ENCODE peak calls at places on chromosomes 11 and 22, in four cellular contexts. U is cardiac muscle cell, R is SK-N-DZ, K is memory B cell. G is an unnamed sample.

GRCh38 chr11:112637046-112637445 is 324.2 kb upstream of the NCAM1 start:
- DNase-seq in R (no peak), K (no peak), U (no peak), G (no peak)

GRCh38 chr11:74257934-74258553 is 53.4 kb downstream of the P4HA3 start:
- DNase-seq in R (no peak), K (no peak), U (peak), G (no peak)

GRCh38 chr11:77054018-77054417 is 12.8 kb upstream of the CAPN5 start:
- DNase-seq in R (no peak), U (no peak), K (no peak), G (no peak)

GRCh38 chr22:19679476-19680099 is 34.7 kb upstream of the SEPTIN5 start:
- DNase-seq in R (no peak), K (peak), U (peak), G (peak)

GRCh38 chr11:85810871-85811611 is at the start of gene SYTL2:
- DNase-seq in K (peak), R (peak), U (peak), G (peak)

GRCh38 chr22:50329236-50329635 is 2.4 kb upstream of the DENND6B start:
- DNase-seq in K (no peak), U (peak), R (no peak), G (no peak)

GRCh38 chr22:37328017-37328416 is 45.7 kb downstream of the CYTH4 start:
- DNase-seq in U (peak), R (no peak), K (no peak), G (no peak)

GRCh38 chr11:85725510-85726258 is 39.7 kb upstream of the CCDC89 start:
- DNase-seq in R (no peak), U (peak), K (no peak), G (no peak)

GRCh38 chr22:19648419-19648929 is 65.8 kb upstream of the SEPTIN5 start:
- DNase-seq in K (no peak), U (no peak), R (no peak), G (no peak)

GRCh38 chr11:9906043-9906791 is 242.3 kb downstream of the SWAP70 start:
- DNase-seq in R (no peak), K (no peak), U (peak), G (no peak)

GRCh38 chr22:40792451-40792850 is 26.7 kb downstream of the SLC25A17 start:
- DNase-seq in K (no peak), U (no peak), R (no peak), G (no peak)

GRCh38 chr11:72405009-72405408 is 29.3 kb downstream of the CLPB start:
- DNase-seq in R (no peak), K (no peak), U (no peak), G (no peak)

GRCh38 chr22:44577391-44578114 is 79.5 kb upstream of the RTL6 start:
- DNase-seq in R (no peak), U (no peak), K (no peak), G (no peak)

GRCh38 chr11:22359295-22359694 is 21.1 kb downstream of the SLC17A6 start:
- DNase-seq in K (no peak), R (no peak), U (no peak), G (no peak)

GRCh38 chr22:49503896-49504521 is 323.7 kb downstream of the BRD1 start:
- DNase-seq in R (no peak), U (no peak), K (no peak), G (no peak)

GRCh38 chr11:3122775-3123201 is 42.3 kb downstream of the OSBPL5 start:
- DNase-seq in U (no peak), R (no peak), K (no peak), G (peak)

GRCh38 chr11:10498022-10498400 is 42.9 kb downstream of the AMPD3 start:
- DNase-seq in R (no peak), U (no peak), K (no peak), G (no peak)

GRCh38 chr22:43643362-43643761 is 168.7 kb downstream of the EFCAB6 start:
- DNase-seq in U (no peak), R (no peak), K (no peak), G (no peak)

GRCh38 chr22:46319319-46319718 is 16.2 kb upstream of the TRMU start:
- DNase-seq in U (no peak), K (no peak), R (no peak), G (no peak)

GRCh38 chr11:57597461-57597892 is at the start of gene SERPING1:
- DNase-seq in K (no peak), R (no peak), U (peak), G (peak)

GRCh38 chr22:38966379-38966700 is 8.9 kb downstream of the APOBEC3A start:
- DNase-seq in K (no peak), U (no peak), R (no peak), G (no peak)

GRCh38 chr11:9990221-9990973 is 303.6 kb downstream of the SBF2 start:
- DNase-seq in U (peak), R (no peak), K (no peak), G (no peak)

GRCh38 chr22:31086703-31087330 is 5.7 kb downstream of the SMTN start:
- DNase-seq in R (no peak), K (no peak), U (no peak), G (no peak)

GRCh38 chr11:113906038-113906437 is 1.4 kb downstream of the HTR3B start:
- DNase-seq in R (peak), U (peak), K (no peak), G (no peak)

GRCh38 chr11:95375881-95376280 is 144.9 kb upstream of the SESN3 start:
- DNase-seq in R (no peak), U (peak), K (no peak), G (no peak)

GRCh38 chr22:20756846-20757245 is 17.1 kb upstream of the SERPIND1 start:
- DNase-seq in U (no peak), R (no peak), K (no peak), G (no peak)

GRCh38 chr11:88284306-88285057 is 53.1 kb downstream of the CTSC start:
- DNase-seq in K (no peak), U (peak), R (no peak), G (no peak)

GRCh38 chr11:77081976-77082836 is 15.4 kb downstream of the CAPN5 start:
- DNase-seq in K (no peak), U (no peak), R (no peak), G (no peak)

GRCh38 chr11:6365659-6366058 is 24.6 kb upstream of the SMPD1 start:
- DNase-seq in K (no peak), U (no peak), R (no peak), G (no peak)

GRCh38 chr11:33329705-33330329 is 72.6 kb downstream of the HIPK3 start:
- DNase-seq in R (peak), U (peak), K (peak), G (no peak)

GRCh38 chr11:73965076-73965763 is 14.4 kb downstream of the DNAJB13 start:
- DNase-seq in R (no peak), U (peak), K (no peak), G (no peak)

GRCh38 chr11:12048936-12049790 is 40.7 kb upstream of the DKK3 start:
- DNase-seq in R (peak), U (peak), K (no peak), G (no peak)

GRCh38 chr22:35064664-35065063 is 1.3 kb upstream of the ISX start:
- DNase-seq in K (no peak), R (no peak), U (no peak), G (no peak)

GRCh38 chr11:117424781-117425180 is 97.1 kb downstream of the CEP164 start:
- DNase-seq in K (no peak), U (peak), R (no peak), G (no peak)

GRCh38 chr11:9057888-9058287 is 33.5 kb downstream of the SCUBE2 start:
- DNase-seq in U (no peak), R (no peak), K (no peak), G (no peak)

GRCh38 chr11:93784935-93785360 is 866 bp downstream of the MED17 start:
- DNase-seq in R (no peak), U (peak), K (peak), G (no peak)

G was measured in Right ventricle myocardium inferior.